ENCODE peak calls at places on chromosomes 11 and 22, in ten cellular contexts. One of them, this sample, is unnamed. For H3K36me3 and H3K27me3, the result is how much of the 10 kb centered on the place peaks cover.

GRCh38 chr11:110908401-110909106 is 196.3 kb upstream of the ARHGAP20 start:
- DNase-seq in Peyer's patch: no peak
- DNase-seq in colonic mucosa: no peak
- DNase-seq in keratinocyte: peak
- DNase-seq in ovary: no peak
- DNase-seq in uterus: no peak
- DNase-seq in heart left ventricle: no peak
- DNase-seq in sigmoid colon: no peak
- DNase-seq in psoas muscle: no peak
- DNase-seq in CD4-positive, CD25-positive, alpha-beta regulatory T cell: no peak
- DNase-seq in this sample: no peak

GRCh38 chr11:2203440-2204259 is 32.0 kb upstream of the TH start:
- DNase-seq in Peyer's patch: peak
- DNase-seq in colonic mucosa: peak
- DNase-seq in keratinocyte: no peak
- DNase-seq in ovary: no peak
- DNase-seq in uterus: no peak
- DNase-seq in heart left ventricle: peak
- DNase-seq in sigmoid colon: peak
- DNase-seq in psoas muscle: no peak
- DNase-seq in CD4-positive, CD25-positive, alpha-beta regulatory T cell: no peak
- DNase-seq in this sample: no peak

GRCh38 chr11:3163241-3163981 is 1.7 kb downstream of the OSBPL5 start:
- DNase-seq in Peyer's patch: no peak
- DNase-seq in colonic mucosa: no peak
- DNase-seq in keratinocyte: no peak
- DNase-seq in ovary: no peak
- DNase-seq in uterus: no peak
- DNase-seq in heart left ventricle: no peak
- DNase-seq in sigmoid colon: no peak
- DNase-seq in psoas muscle: peak
- DNase-seq in CD4-positive, CD25-positive, alpha-beta regulatory T cell: no peak
- DNase-seq in this sample: no peak

GRCh38 chr11:9015677-9016076 is 11.9 kb upstream of the NRIP3 start:
- DNase-seq in Peyer's patch: no peak
- DNase-seq in colonic mucosa: peak
- DNase-seq in keratinocyte: peak
- DNase-seq in ovary: peak
- DNase-seq in uterus: peak
- DNase-seq in heart left ventricle: peak
- DNase-seq in sigmoid colon: peak
- DNase-seq in psoas muscle: peak
- DNase-seq in CD4-positive, CD25-positive, alpha-beta regulatory T cell: peak
- DNase-seq in this sample: no peak

GRCh38 chr11:69670158-69670845 is 4.9 kb downstream of the LTO1 start:
- DNase-seq in Peyer's patch: peak
- DNase-seq in colonic mucosa: peak
- DNase-seq in keratinocyte: no peak
- DNase-seq in ovary: peak
- DNase-seq in uterus: peak
- DNase-seq in heart left ventricle: peak
- DNase-seq in sigmoid colon: peak
- DNase-seq in psoas muscle: peak
- DNase-seq in CD4-positive, CD25-positive, alpha-beta regulatory T cell: peak
- DNase-seq in this sample: peak

GRCh38 chr11:102168483-102168882 is 58.2 kb downstream of the YAP1 start:
- DNase-seq in Peyer's patch: no peak
- DNase-seq in colonic mucosa: no peak
- DNase-seq in keratinocyte: no peak
- DNase-seq in ovary: no peak
- DNase-seq in uterus: no peak
- DNase-seq in heart left ventricle: no peak
- DNase-seq in sigmoid colon: no peak
- DNase-seq in psoas muscle: no peak
- DNase-seq in CD4-positive, CD25-positive, alpha-beta regulatory T cell: no peak
- DNase-seq in this sample: no peak

GRCh38 chr22:47164514-47165337 is 402.3 kb downstream of the TBC1D22A start:
- DNase-seq in Peyer's patch: peak
- DNase-seq in colonic mucosa: no peak
- DNase-seq in keratinocyte: no peak
- DNase-seq in ovary: no peak
- DNase-seq in uterus: peak
- DNase-seq in heart left ventricle: peak
- DNase-seq in sigmoid colon: peak
- DNase-seq in psoas muscle: no peak
- DNase-seq in CD4-positive, CD25-positive, alpha-beta regulatory T cell: no peak
- DNase-seq in this sample: peak

GRCh38 chr11:102566112-102566511 is 35.6 kb upstream of the MMP7 start:
- DNase-seq in Peyer's patch: no peak
- DNase-seq in colonic mucosa: no peak
- DNase-seq in keratinocyte: no peak
- DNase-seq in ovary: no peak
- DNase-seq in uterus: no peak
- DNase-seq in heart left ventricle: no peak
- DNase-seq in sigmoid colon: no peak
- DNase-seq in psoas muscle: no peak
- DNase-seq in CD4-positive, CD25-positive, alpha-beta regulatory T cell: no peak
- DNase-seq in this sample: no peak

DNA sequence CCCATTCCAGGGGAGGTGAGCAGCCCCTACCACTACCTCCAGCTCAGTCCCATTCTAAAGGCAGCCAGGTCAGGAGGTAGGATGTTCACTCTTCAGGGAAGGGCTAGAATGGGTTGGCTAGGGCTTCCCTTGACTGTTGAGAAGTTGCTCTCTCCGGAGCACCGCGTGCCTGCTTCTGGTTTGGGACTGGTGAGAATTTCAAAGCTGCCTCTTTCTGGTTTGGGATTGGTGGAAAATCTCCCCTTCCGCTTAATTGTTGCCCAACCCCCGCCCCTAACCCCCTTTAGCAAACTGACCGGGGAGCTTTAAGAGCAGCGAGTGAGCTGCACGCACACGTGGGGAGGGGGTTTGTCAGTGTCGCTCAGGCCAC is 689 bp downstream of the USP2 start:
- DNase-seq in Peyer's patch: no peak
- DNase-seq in colonic mucosa: no peak
- DNase-seq in keratinocyte: no peak
- DNase-seq in ovary: no peak
- DNase-seq in uterus: no peak
- DNase-seq in heart left ventricle: no peak
- DNase-seq in sigmoid colon: no peak
- DNase-seq in psoas muscle: peak
- DNase-seq in CD4-positive, CD25-positive, alpha-beta regulatory T cell: no peak
- DNase-seq in this sample: no peak
- H3K27ac ChIP-seq in Peyer's patch: no peak
- H3K27ac ChIP-seq in colonic mucosa: no peak
- H3K27ac ChIP-seq in keratinocyte: no peak
- H3K27ac ChIP-seq in ovary: no peak
- H3K27ac ChIP-seq in uterus: peak
- H3K27ac ChIP-seq in heart left ventricle: peak
- H3K27ac ChIP-seq in sigmoid colon: peak
- H3K27ac ChIP-seq in psoas muscle: peak
- H3K27ac ChIP-seq in CD4-positive, CD25-positive, alpha-beta regulatory T cell: no peak
- H3K27ac ChIP-seq in this sample: peak

GRCh38 chr11:18463439-18463838 is 7.8 kb downstream of the LDHAL6A start:
- DNase-seq in Peyer's patch: no peak
- DNase-seq in colonic mucosa: no peak
- DNase-seq in keratinocyte: no peak
- DNase-seq in ovary: no peak
- DNase-seq in uterus: no peak
- DNase-seq in heart left ventricle: no peak
- DNase-seq in sigmoid colon: no peak
- DNase-seq in psoas muscle: no peak
- DNase-seq in CD4-positive, CD25-positive, alpha-beta regulatory T cell: no peak
- DNase-seq in this sample: no peak

GRCh38 chr11:18471995-18472394 is 16.3 kb downstream of the LDHAL6A start:
- DNase-seq in Peyer's patch: no peak
- DNase-seq in colonic mucosa: no peak
- DNase-seq in keratinocyte: no peak
- DNase-seq in ovary: no peak
- DNase-seq in uterus: no peak
- DNase-seq in heart left ventricle: no peak
- DNase-seq in sigmoid colon: no peak
- DNase-seq in psoas muscle: no peak
- DNase-seq in CD4-positive, CD25-positive, alpha-beta regulatory T cell: no peak
- DNase-seq in this sample: no peak

GRCh38 chr11:18472587-18472986 is 16.9 kb downstream of the LDHAL6A start:
- DNase-seq in Peyer's patch: no peak
- DNase-seq in colonic mucosa: no peak
- DNase-seq in keratinocyte: no peak
- DNase-seq in ovary: no peak
- DNase-seq in uterus: no peak
- DNase-seq in heart left ventricle: no peak
- DNase-seq in sigmoid colon: no peak
- DNase-seq in psoas muscle: no peak
- DNase-seq in CD4-positive, CD25-positive, alpha-beta regulatory T cell: no peak
- DNase-seq in this sample: no peak

GRCh38 chr11:18466402-18466801 is 10.7 kb downstream of the LDHAL6A start:
- DNase-seq in Peyer's patch: no peak
- DNase-seq in colonic mucosa: no peak
- DNase-seq in keratinocyte: no peak
- DNase-seq in ovary: peak
- DNase-seq in uterus: no peak
- DNase-seq in heart left ventricle: no peak
- DNase-seq in sigmoid colon: no peak
- DNase-seq in psoas muscle: no peak
- DNase-seq in CD4-positive, CD25-positive, alpha-beta regulatory T cell: no peak
- DNase-seq in this sample: no peak

DNA sequence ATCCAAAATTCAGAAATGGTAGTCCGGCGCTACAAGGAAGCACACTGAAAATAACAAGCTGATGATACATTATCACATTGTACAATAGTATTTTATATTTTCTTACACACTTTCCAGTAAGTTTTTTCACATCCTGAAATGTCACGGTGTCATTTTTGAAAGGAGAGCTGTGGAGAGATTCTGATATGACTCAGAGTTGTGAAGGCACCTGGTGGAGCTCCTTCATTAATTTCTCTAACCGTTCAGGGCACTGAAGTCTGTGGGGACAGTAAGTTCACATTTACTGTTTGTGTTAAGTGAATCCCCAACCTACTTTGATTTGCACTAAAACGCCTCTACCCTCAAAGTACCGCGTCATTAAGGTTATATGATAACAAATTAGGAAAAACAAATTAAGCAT is 13.3 kb downstream of the LDHAL6A start:
- DNase-seq in Peyer's patch: no peak
- DNase-seq in colonic mucosa: no peak
- DNase-seq in keratinocyte: no peak
- DNase-seq in ovary: no peak
- DNase-seq in uterus: no peak
- DNase-seq in heart left ventricle: no peak
- DNase-seq in sigmoid colon: no peak
- DNase-seq in psoas muscle: no peak
- DNase-seq in CD4-positive, CD25-positive, alpha-beta regulatory T cell: no peak
- DNase-seq in this sample: no peak
- H3K36me3 ChIP-seq in Peyer's patch: under half
- H3K36me3 ChIP-seq in colonic mucosa: under half
- H3K36me3 ChIP-seq in keratinocyte: under half
- H3K36me3 ChIP-seq in ovary: under half
- H3K36me3 ChIP-seq in uterus: under half
- H3K36me3 ChIP-seq in heart left ventricle: under half
- H3K36me3 ChIP-seq in sigmoid colon: under half
- H3K36me3 ChIP-seq in psoas muscle: under half
- H3K36me3 ChIP-seq in CD4-positive, CD25-positive, alpha-beta regulatory T cell: under half
- H3K36me3 ChIP-seq in this sample: under half

GRCh38 chr22:37258005-37258790 is 14.1 kb upstream of the RAC2 start:
- DNase-seq in Peyer's patch: peak
- DNase-seq in colonic mucosa: no peak
- DNase-seq in keratinocyte: no peak
- DNase-seq in ovary: no peak
- DNase-seq in uterus: no peak
- DNase-seq in heart left ventricle: no peak
- DNase-seq in sigmoid colon: no peak
- DNase-seq in psoas muscle: no peak
- DNase-seq in CD4-positive, CD25-positive, alpha-beta regulatory T cell: no peak
- DNase-seq in this sample: no peak

GRCh38 chr22:37260939-37261338 is 16.9 kb upstream of the RAC2 start:
- DNase-seq in Peyer's patch: peak
- DNase-seq in colonic mucosa: peak
- DNase-seq in keratinocyte: no peak
- DNase-seq in ovary: peak
- DNase-seq in uterus: no peak
- DNase-seq in heart left ventricle: peak
- DNase-seq in sigmoid colon: no peak
- DNase-seq in psoas muscle: no peak
- DNase-seq in CD4-positive, CD25-positive, alpha-beta regulatory T cell: peak
- DNase-seq in this sample: peak

GRCh38 chr22:37260396-37260795 is 16.3 kb upstream of the RAC2 start:
- DNase-seq in Peyer's patch: no peak
- DNase-seq in colonic mucosa: no peak
- DNase-seq in keratinocyte: no peak
- DNase-seq in ovary: peak
- DNase-seq in uterus: no peak
- DNase-seq in heart left ventricle: no peak
- DNase-seq in sigmoid colon: no peak
- DNase-seq in psoas muscle: no peak
- DNase-seq in CD4-positive, CD25-positive, alpha-beta regulatory T cell: no peak
- DNase-seq in this sample: no peak

GRCh38 chr22:37259540-37260029 is 15.5 kb upstream of the RAC2 start:
- DNase-seq in Peyer's patch: peak
- DNase-seq in colonic mucosa: no peak
- DNase-seq in keratinocyte: no peak
- DNase-seq in ovary: peak
- DNase-seq in uterus: no peak
- DNase-seq in heart left ventricle: no peak
- DNase-seq in sigmoid colon: no peak
- DNase-seq in psoas muscle: no peak
- DNase-seq in CD4-positive, CD25-positive, alpha-beta regulatory T cell: no peak
- DNase-seq in this sample: no peak

GRCh38 chr22:37258810-37259472 is 14.9 kb upstream of the RAC2 start:
- DNase-seq in Peyer's patch: peak
- DNase-seq in colonic mucosa: no peak
- DNase-seq in keratinocyte: no peak
- DNase-seq in ovary: no peak
- DNase-seq in uterus: no peak
- DNase-seq in heart left ventricle: no peak
- DNase-seq in sigmoid colon: no peak
- DNase-seq in psoas muscle: no peak
- DNase-seq in CD4-positive, CD25-positive, alpha-beta regulatory T cell: no peak
- DNase-seq in this sample: no peak
- H3K27me3 ChIP-seq in Peyer's patch: under half
- H3K27me3 ChIP-seq in colonic mucosa: under half
- H3K27me3 ChIP-seq in keratinocyte: under half
- H3K27me3 ChIP-seq in ovary: under half
- H3K27me3 ChIP-seq in uterus: under half
- H3K27me3 ChIP-seq in heart left ventricle: half or more
- H3K27me3 ChIP-seq in sigmoid colon: under half
- H3K27me3 ChIP-seq in psoas muscle: half or more
- H3K27me3 ChIP-seq in CD4-positive, CD25-positive, alpha-beta regulatory T cell: under half
- H3K27me3 ChIP-seq in this sample: under half

DNA sequence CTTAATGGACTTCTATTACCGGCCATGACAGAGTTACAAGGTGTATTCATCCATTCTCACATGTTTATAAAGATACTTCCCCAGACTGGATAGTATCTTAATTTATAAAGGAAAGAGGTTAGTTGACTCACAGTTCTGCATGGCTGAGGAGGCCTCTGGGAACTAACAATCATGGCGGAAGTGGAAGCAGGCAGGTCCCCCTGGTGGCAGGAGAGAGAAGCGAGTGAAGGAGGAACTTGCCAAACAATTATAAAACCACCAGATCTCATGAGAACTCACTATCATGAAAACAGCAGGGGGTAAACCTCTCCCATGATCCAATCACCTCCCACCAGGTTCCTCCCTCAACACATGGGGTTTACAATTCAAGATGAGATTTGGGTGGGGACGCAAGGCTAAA is 170.0 kb upstream of the PDGFD start:
- DNase-seq in Peyer's patch: no peak
- DNase-seq in colonic mucosa: no peak
- DNase-seq in keratinocyte: no peak
- DNase-seq in ovary: no peak
- DNase-seq in uterus: no peak
- DNase-seq in heart left ventricle: no peak
- DNase-seq in sigmoid colon: no peak
- DNase-seq in psoas muscle: no peak
- DNase-seq in CD4-positive, CD25-positive, alpha-beta regulatory T cell: no peak
- DNase-seq in this sample: no peak
- H3K27ac ChIP-seq in Peyer's patch: no peak
- H3K27ac ChIP-seq in colonic mucosa: no peak
- H3K27ac ChIP-seq in keratinocyte: no peak
- H3K27ac ChIP-seq in ovary: no peak
- H3K27ac ChIP-seq in uterus: no peak
- H3K27ac ChIP-seq in heart left ventricle: no peak
- H3K27ac ChIP-seq in sigmoid colon: no peak
- H3K27ac ChIP-seq in psoas muscle: no peak
- H3K27ac ChIP-seq in CD4-positive, CD25-positive, alpha-beta regulatory T cell: no peak
- H3K27ac ChIP-seq in this sample: no peak

This sample was measured in pancreas.